ENCODE peak calls at places on chromosomes 3 and 15, in eight cellular contexts. One of them, this sample, is unnamed.

GRCh38 chr3:66261318-66261717 is 40.5 kb downstream of the SLC25A26 start:
- DNase-seq in fibroblast of pulmonary artery: peak; percentile 33
- DNase-seq in fibroblast of mammary gland: peak; percentile 27
- DNase-seq in AG10803: peak; percentile 39
- DNase-seq in left lung: no peak
- DNase-seq in tibial nerve: no peak
- DNase-seq in GM10248: no peak
- DNase-seq in IMR-90: peak; percentile 56
- DNase-seq in this sample: no peak

GRCh38 chr15:43499635-43500034 is 6.7 kb upstream of the TP53BP1 start:
- DNase-seq in IMR-90: no peak
- DNase-seq in AG10803: no peak
- DNase-seq in fibroblast of pulmonary artery: no peak
- DNase-seq in left lung: no peak
- DNase-seq in tibial nerve: no peak
- DNase-seq in fibroblast of mammary gland: no peak
- DNase-seq in GM10248: no peak
- DNase-seq in this sample: no peak

GRCh38 chr3:32321095-32321835 is 70.4 kb upstream of the CMTM7 start:
- DNase-seq in tibial nerve: no peak
- DNase-seq in IMR-90: no peak
- DNase-seq in GM10248: no peak
- DNase-seq in AG10803: no peak
- DNase-seq in left lung: no peak
- DNase-seq in fibroblast of mammary gland: no peak
- DNase-seq in fibroblast of pulmonary artery: no peak
- DNase-seq in this sample: no peak

GRCh38 chr3:150393745-150394144 is 14.4 kb upstream of the TSC22D2 start:
- DNase-seq in AG10803: no peak
- DNase-seq in IMR-90: no peak
- DNase-seq in tibial nerve: no peak
- DNase-seq in fibroblast of mammary gland: no peak
- DNase-seq in fibroblast of pulmonary artery: no peak
- DNase-seq in left lung: no peak
- DNase-seq in GM10248: no peak
- DNase-seq in this sample: no peak

GRCh38 chr3:119350114-119350513 is 55.9 kb downstream of the ARHGAP31 start:
- DNase-seq in IMR-90: no peak
- DNase-seq in GM10248: no peak
- DNase-seq in fibroblast of pulmonary artery: peak; percentile 54
- DNase-seq in fibroblast of mammary gland: no peak
- DNase-seq in AG10803: no peak
- DNase-seq in tibial nerve: no peak
- DNase-seq in left lung: no peak
- DNase-seq in this sample: no peak

GRCh38 chr3:77795013-77795412 is 755.1 kb downstream of the ROBO2 start:
- DNase-seq in fibroblast of pulmonary artery: no peak
- DNase-seq in GM10248: no peak
- DNase-seq in IMR-90: no peak
- DNase-seq in left lung: no peak
- DNase-seq in fibroblast of mammary gland: no peak
- DNase-seq in tibial nerve: no peak
- DNase-seq in AG10803: no peak
- DNase-seq in this sample: no peak

GRCh38 chr3:57872606-57873005 is 116.5 kb downstream of the SLMAP start:
- DNase-seq in tibial nerve: no peak
- DNase-seq in AG10803: no peak
- DNase-seq in fibroblast of pulmonary artery: no peak
- DNase-seq in IMR-90: peak; percentile 45
- DNase-seq in fibroblast of mammary gland: no peak
- DNase-seq in GM10248: no peak
- DNase-seq in left lung: no peak
- DNase-seq in this sample: no peak

GRCh38 chr3:19173945-19174344 is 25.6 kb downstream of the KCNH8 start:
- DNase-seq in fibroblast of mammary gland: no peak
- DNase-seq in tibial nerve: no peak
- DNase-seq in GM10248: no peak
- DNase-seq in fibroblast of pulmonary artery: no peak
- DNase-seq in AG10803: no peak
- DNase-seq in left lung: no peak
- DNase-seq in IMR-90: no peak
- DNase-seq in this sample: no peak

GRCh38 chr3:161284989-161285388 is 63.9 kb downstream of the NMD3 start:
- DNase-seq in GM10248: no peak
- DNase-seq in AG10803: peak; percentile 64
- DNase-seq in fibroblast of mammary gland: peak; percentile 68
- DNase-seq in tibial nerve: no peak
- DNase-seq in left lung: no peak
- DNase-seq in fibroblast of pulmonary artery: no peak
- DNase-seq in IMR-90: peak; percentile 16
- DNase-seq in this sample: no peak

GRCh38 chr15:41523097-41523496 is 9.5 kb upstream of the LTK start:
- DNase-seq in fibroblast of pulmonary artery: no peak
- DNase-seq in GM10248: no peak
- DNase-seq in left lung: no peak
- DNase-seq in IMR-90: peak; percentile 11
- DNase-seq in AG10803: no peak
- DNase-seq in fibroblast of mammary gland: no peak
- DNase-seq in tibial nerve: no peak
- DNase-seq in this sample: no peak

GRCh38 chr3:11553436-11554235 is 90.1 kb downstream of the VGLL4 start:
- DNase-seq in GM10248: no peak
- DNase-seq in fibroblast of mammary gland: peak; percentile 31
- DNase-seq in fibroblast of pulmonary artery: peak; percentile 32
- DNase-seq in IMR-90: peak; percentile 45
- DNase-seq in AG10803: no peak
- DNase-seq in left lung: no peak
- DNase-seq in tibial nerve: peak; percentile 68
- DNase-seq in this sample: no peak

GRCh38 chr3:133644768-133645167 is 17.0 kb downstream of the TOPBP1 start:
- DNase-seq in fibroblast of pulmonary artery: peak; percentile 86
- DNase-seq in fibroblast of mammary gland: peak; percentile 65
- DNase-seq in tibial nerve: no peak
- DNase-seq in IMR-90: peak; percentile 93
- DNase-seq in left lung: no peak
- DNase-seq in AG10803: peak; percentile 68
- DNase-seq in GM10248: no peak
- DNase-seq in this sample: no peak

GRCh38 chr3:42572278-42572677 is 9.5 kb downstream of the SEC22C start:
- DNase-seq in fibroblast of mammary gland: peak; percentile 46
- DNase-seq in tibial nerve: peak; percentile 16
- DNase-seq in fibroblast of pulmonary artery: peak; percentile 47
- DNase-seq in GM10248: peak; percentile 44
- DNase-seq in left lung: no peak
- DNase-seq in AG10803: peak; percentile 24
- DNase-seq in IMR-90: peak; percentile 31
- DNase-seq in this sample: no peak

GRCh38 chr3:40566699-40567098 is 41.9 kb downstream of the ZNF621 start:
- DNase-seq in fibroblast of pulmonary artery: no peak
- DNase-seq in GM10248: no peak
- DNase-seq in tibial nerve: no peak
- DNase-seq in fibroblast of mammary gland: no peak
- DNase-seq in left lung: no peak
- DNase-seq in IMR-90: no peak
- DNase-seq in AG10803: no peak
- DNase-seq in this sample: no peak
- TF ChIP-seq CTCF in fibroblast of pulmonary artery: no peak
- TF ChIP-seq CTCF in GM10248: no peak
- TF ChIP-seq CTCF in tibial nerve: no peak
- TF ChIP-seq CTCF in fibroblast of mammary gland: no peak
- TF ChIP-seq CTCF in left lung: no peak
- TF ChIP-seq CTCF in IMR-90: no peak
- TF ChIP-seq CTCF in AG10803: no peak
- TF ChIP-seq CTCF in this sample: no peak

GRCh38 chr15:69160976-69161877 is 792 bp downstream of the GLCE start:
- DNase-seq in fibroblast of pulmonary artery: peak; percentile 45
- DNase-seq in fibroblast of mammary gland: peak; percentile 33
- DNase-seq in GM10248: peak; percentile 31
- DNase-seq in left lung: peak; percentile 39
- DNase-seq in IMR-90: peak; percentile 16
- DNase-seq in tibial nerve: peak; percentile 21
- DNase-seq in AG10803: peak; percentile 25
- DNase-seq in this sample: peak; percentile 55
- TF ChIP-seq CTCF in fibroblast of pulmonary artery: peak; percentile 34
- TF ChIP-seq CTCF in fibroblast of mammary gland: peak; percentile 33
- TF ChIP-seq CTCF in GM10248: peak; percentile 23
- TF ChIP-seq CTCF in left lung: no peak
- TF ChIP-seq CTCF in IMR-90: peak; percentile 27
- TF ChIP-seq CTCF in tibial nerve: no peak
- TF ChIP-seq CTCF in AG10803: peak; percentile 41
- TF ChIP-seq CTCF in this sample: no peak

GRCh38 chr3:8596706-8597514 is 47.7 kb downstream of the SSUH2 start:
- DNase-seq in fibroblast of mammary gland: no peak
- DNase-seq in GM10248: no peak
- DNase-seq in AG10803: no peak
- DNase-seq in tibial nerve: no peak
- DNase-seq in fibroblast of pulmonary artery: no peak
- DNase-seq in left lung: no peak
- DNase-seq in IMR-90: no peak
- DNase-seq in this sample: no peak
- TF ChIP-seq CTCF in fibroblast of mammary gland: no peak
- TF ChIP-seq CTCF in GM10248: no peak
- TF ChIP-seq CTCF in AG10803: no peak
- TF ChIP-seq CTCF in tibial nerve: no peak
- TF ChIP-seq CTCF in fibroblast of pulmonary artery: no peak
- TF ChIP-seq CTCF in left lung: no peak
- TF ChIP-seq CTCF in IMR-90: no peak
- TF ChIP-seq CTCF in this sample: no peak

GRCh38 chr3:155981669-155982068 is 111.2 kb downstream of the GMPS start:
- DNase-seq in fibroblast of pulmonary artery: peak; percentile 11
- DNase-seq in fibroblast of mammary gland: no peak
- DNase-seq in left lung: no peak
- DNase-seq in tibial nerve: no peak
- DNase-seq in GM10248: no peak
- DNase-seq in IMR-90: peak; percentile 13
- DNase-seq in AG10803: no peak
- DNase-seq in this sample: no peak

GRCh38 chr3:155972885-155973584 is 102.6 kb downstream of the GMPS start:
- DNase-seq in IMR-90: no peak
- DNase-seq in tibial nerve: no peak
- DNase-seq in fibroblast of pulmonary artery: no peak
- DNase-seq in left lung: no peak
- DNase-seq in fibroblast of mammary gland: no peak
- DNase-seq in GM10248: no peak
- DNase-seq in AG10803: no peak
- DNase-seq in this sample: no peak

GRCh38 chr3:155983834-155984474 is 113.5 kb downstream of the GMPS start:
- DNase-seq in left lung: no peak
- DNase-seq in GM10248: no peak
- DNase-seq in IMR-90: peak; percentile 30
- DNase-seq in AG10803: no peak
- DNase-seq in tibial nerve: no peak
- DNase-seq in fibroblast of mammary gland: no peak
- DNase-seq in fibroblast of pulmonary artery: no peak
- DNase-seq in this sample: no peak

GRCh38 chr3:155979746-155980145 is 109.3 kb downstream of the GMPS start:
- DNase-seq in fibroblast of mammary gland: no peak
- DNase-seq in tibial nerve: no peak
- DNase-seq in IMR-90: peak; percentile 61
- DNase-seq in left lung: no peak
- DNase-seq in AG10803: no peak
- DNase-seq in GM10248: no peak
- DNase-seq in fibroblast of pulmonary artery: no peak
- DNase-seq in this sample: no peak

GRCh38 chr3:155978324-155978723 is 107.9 kb downstream of the GMPS start:
- DNase-seq in fibroblast of pulmonary artery: no peak
- DNase-seq in tibial nerve: no peak
- DNase-seq in left lung: no peak
- DNase-seq in AG10803: no peak
- DNase-seq in IMR-90: no peak
- DNase-seq in GM10248: no peak
- DNase-seq in fibroblast of mammary gland: no peak
- DNase-seq in this sample: no peak
- TF ChIP-seq CTCF in fibroblast of pulmonary artery: peak; percentile 44
- TF ChIP-seq CTCF in tibial nerve: no peak
- TF ChIP-seq CTCF in left lung: no peak
- TF ChIP-seq CTCF in AG10803: peak; percentile 43
- TF ChIP-seq CTCF in IMR-90: peak; percentile 28
- TF ChIP-seq CTCF in GM10248: no peak
- TF ChIP-seq CTCF in fibroblast of mammary gland: peak; percentile 50
- TF ChIP-seq CTCF in this sample: no peak

This sample was measured in mesothelial cell of epicardium.